ENCODE peak calls at places on chromosomes 2 and 18, in four cellular contexts. N, D, L and Z are unnamed samples. For H3K9me3, the result is how much of the 10 kb centered on the place peaks cover.

GRCh38 chr2:231457101-231457500 is 7.2 kb downstream of the NCL start:
- DNase-seq in N (no peak), D (no peak), L (no peak), Z (no peak)

GRCh38 chr2:234996041-234996440 is 44.2 kb downstream of the SH3BP4 start:
- DNase-seq in N (peak), D (no peak), L (no peak), Z (no peak)

GRCh38 chr18:3842844-3843243 is 392.9 kb downstream of the TGIF1 start:
- DNase-seq in N (no peak), D (no peak), L (no peak), Z (no peak)

GRCh38 chr2:161332568-161332967 is 24.3 kb downstream of the PSMD14 start:
- DNase-seq in N (no peak), D (no peak), L (no peak), Z (no peak)

GRCh38 chr2:64838817-64839216 is 150.4 kb upstream of the SLC1A4 start:
- DNase-seq in N (no peak), D (peak), L (no peak), Z (no peak)

GRCh38 chr2:43885233-43885632 is 46.5 kb downstream of the ABCG8 start:
- DNase-seq in N (no peak), D (no peak), L (no peak), Z (no peak)

GRCh38 chr18:48140738-48141137 is 210.3 kb upstream of the SMAD2 start:
- DNase-seq in N (no peak), D (no peak), L (no peak), Z (no peak)

GRCh38 chr2:207241198-207241597 is 75.5 kb upstream of the KLF7 start:
- DNase-seq in N (no peak), D (no peak), L (no peak), Z (no peak)

GRCh38 chr18:45222200-45222599 is 393.1 kb upstream of the SLC14A2 start:
- DNase-seq in N (no peak), D (no peak), L (no peak), Z (no peak)

GRCh38 chr2:206783718-206784117 is 18.3 kb downstream of the FASTKD2 start:
- DNase-seq in N (peak), D (no peak), L (no peak), Z (no peak)

GRCh38 chr2:138271467-138271866 is 230.1 kb upstream of the SPOPL start:
- DNase-seq in N (no peak), D (no peak), L (no peak), Z (no peak)

GRCh38 chr2:176518823-176519222 is 249.6 kb downstream of the MTX2 start:
- DNase-seq in N (no peak), D (no peak), L (no peak), Z (no peak)

GRCh38 chr2:176931588-176932563 is 280.7 kb upstream of the HNRNPA3 start:
- DNase-seq in N (no peak), D (no peak), L (no peak), Z (no peak)

GRCh38 chr2:192197387-192197786 is 2.7 kb upstream of the TMEFF2 start:
- DNase-seq in N (no peak), D (no peak), L (no peak), Z (no peak)

GRCh38 chr2:138321458-138321857 is 180.1 kb upstream of the SPOPL start:
- DNase-seq in N (no peak), D (no peak), L (no peak), Z (no peak)

GRCh38 chr2:172103471-172104292 is 982 bp upstream of the DLX2 start:
- DNase-seq in N (peak), D (peak), L (peak), Z (peak)

GRCh38 chr2:6943523-6943922 is 26.3 kb downstream of the RNF144A start:
- DNase-seq in N (no peak), D (no peak), L (no peak), Z (no peak)

GRCh38 chr2:36329746-36330145 is 25.8 kb upstream of the CRIM1 start:
- DNase-seq in N (peak), D (no peak), L (no peak), Z (no peak)

GRCh38 chr18:12038661-12039417 is 54.8 kb upstream of the ANKRD62 start:
- DNase-seq in N (peak), D (peak), L (peak), Z (peak)

GRCh38 chr18:72273025-72273424 is 271.1 kb downstream of the CBLN2 start:
- DNase-seq in N (no peak), D (no peak), L (no peak), Z (peak)
- H3K9me3 ChIP-seq in N (under half), D (under half), L (under half), Z (half or more)

GRCh38 chr18:73214970-73215369 is 347.2 kb upstream of the NETO1 start:
- DNase-seq in N (no peak), D (no peak), L (no peak), Z (no peak)

GRCh38 chr18:73220639-73221038 is 352.9 kb upstream of the NETO1 start:
- DNase-seq in N (no peak), D (no peak), L (no peak), Z (no peak)

DNA sequence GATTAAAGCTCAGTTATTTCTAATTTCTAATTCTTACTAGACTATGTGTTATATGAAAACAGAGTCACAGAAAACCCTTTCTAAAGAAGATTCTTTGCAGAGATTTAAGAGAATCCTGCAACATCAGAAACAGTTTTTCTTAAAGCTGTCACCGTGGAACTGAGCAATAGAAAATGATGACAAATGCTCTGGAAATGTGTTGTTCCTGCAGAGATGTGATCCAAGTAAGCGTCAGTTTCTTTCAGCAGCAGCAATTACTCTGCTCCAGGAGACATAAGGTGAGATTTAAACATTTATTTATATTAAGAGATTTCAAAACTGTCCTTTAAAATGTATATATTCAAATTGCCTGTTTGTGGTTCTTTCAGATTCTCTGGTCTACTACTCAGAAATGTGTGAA is 350.5 kb upstream of the NETO1 start:
- DNase-seq in N (no peak), D (no peak), L (no peak), Z (no peak)
- H3K9me3 ChIP-seq in N (half or more), D (under half), L (under half), Z (half or more)

GRCh38 chr2:89797320-89798038 is 1106.0 kb downstream of the RPIA start:
- DNase-seq in N (no peak), D (no peak), L (no peak), Z (no peak)
- H3K9me3 ChIP-seq in N (half or more), D (under half), L (half or more), Z (half or more)

GRCh38 chr2:239780236-239780997 is 244.7 kb downstream of the NDUFA10 start:
- DNase-seq in N (no peak), D (peak), L (no peak), Z (no peak)

GRCh38 chr2:239778042-239778811 is 246.9 kb downstream of the NDUFA10 start:
- DNase-seq in N (no peak), D (peak), L (no peak), Z (no peak)

GRCh38 chr2:239777219-239777618 is 247.9 kb downstream of the NDUFA10 start:
- DNase-seq in N (no peak), D (peak), L (no peak), Z (no peak)

GRCh38 chr2:239779592-239779983 is 245.6 kb downstream of the NDUFA10 start:
- DNase-seq in N (no peak), D (no peak), L (no peak), Z (no peak)

GRCh38 chr2:239778861-239779591 is 246.1 kb downstream of the NDUFA10 start:
- DNase-seq in N (no peak), D (peak), L (no peak), Z (no peak)
- H3K9me3 ChIP-seq in N (under half), D (under half), L (under half), Z (under half)

DNA sequence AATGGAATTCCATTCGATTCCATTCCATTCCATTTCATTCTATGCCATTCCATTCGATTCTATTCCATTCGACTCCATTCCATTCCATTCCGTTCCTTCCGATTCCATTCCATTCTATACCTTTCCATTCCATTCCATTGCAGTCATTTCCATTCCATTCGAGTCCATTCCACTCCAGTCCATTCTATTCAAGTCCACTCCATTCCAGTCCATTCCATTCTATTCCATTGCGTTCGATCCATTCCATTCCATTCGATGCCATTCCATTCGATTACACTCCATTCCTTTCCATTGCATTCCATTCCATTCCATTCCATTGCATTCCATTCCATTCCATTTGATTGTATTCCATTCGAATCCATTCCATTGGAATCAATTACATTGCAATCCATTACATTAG is 1119.8 kb downstream of the RPIA start:
- DNase-seq in N (no peak), D (no peak), L (no peak), Z (no peak)
- H3K9me3 ChIP-seq in N (under half), D (under half), L (half or more), Z (half or more)